ENCODE peak calls at places on chromosome 7, in four cellular contexts. Y, Q, L and X are unnamed samples.

GRCh38 chr7:136869006-136869961 is 832 bp downstream of the CHRM2 start:
- DNase-seq in Q (peak; percentile 44), Y (peak; percentile 20), L (no peak), X (peak; percentile 22)

GRCh38 chr7:155815332-155816191 is 3.3 kb upstream of the SHH start:
- DNase-seq in L (peak; percentile 54), Q (peak; percentile 69), Y (peak; percentile 85), X (peak; percentile 50)

GRCh38 chr7:158430308-158431034 is 157.2 kb downstream of the PTPRN2 start:
- DNase-seq in L (no peak), Q (no peak), Y (no peak), X (no peak)

GRCh38 chr7:151877911-151878835 is 1.3 kb upstream of the PRKAG2 start:
- DNase-seq in Q (no peak), L (no peak), Y (no peak), X (no peak)

GRCh38 chr7:81484266-81484665 is 285.6 kb downstream of the HGF start:
- DNase-seq in Y (peak; percentile 80), L (peak; percentile 23), Q (peak; percentile 93), X (peak; percentile 93)

GRCh38 chr7:89837515-89837914 is 316.8 kb upstream of the STEAP1 start:
- DNase-seq in L (no peak), Q (peak; percentile 45), Y (peak; percentile 9), X (peak; percentile 14)

GRCh38 chr7:103613655-103614642 is 167.9 kb upstream of the SLC26A5 start:
- DNase-seq in Y (peak; percentile 17), Q (peak; percentile 52), L (no peak), X (no peak)

GRCh38 chr7:30091431-30092386 is 43.1 kb upstream of the MTURN start:
- DNase-seq in Y (peak; percentile 82), Q (peak; percentile 88), L (no peak), X (peak; percentile 85)